ENCODE peak calls at places on chromosomes 12 and 14, in six cellular contexts. O is activated CD4-positive, CD25-positive, alpha-beta regulatory T cell treated with anti-CD3 and anti-CD28 coated beads, Interleukin-2, amount 50 U/mL, for 16 hours; J is MCF 10A; B is B cell; S is cortex of kidney; D is GM04503. M is an unnamed sample.

GRCh38 chr14:67851785-67852410 is 32.3 kb downstream of the RAD51B start:
- DNase-seq in O (no peak), D (no peak), J (no peak), S (no peak), B (no peak), M (no peak)

GRCh38 chr14:63543826-63544320 is 696 bp upstream of the PPP2R5E start:
- DNase-seq in O (no peak), J (peak; percentile 11), B (no peak), D (no peak), S (no peak), M (no peak)

GRCh38 chr12:93146278-93146939 is 217.3 kb upstream of the EEA1 start:
- DNase-seq in B (no peak), J (peak; percentile 60), D (no peak), O (no peak), S (no peak), M (no peak)

GRCh38 chr12:96255077-96255476 is 60.9 kb downstream of the ELK3 start:
- DNase-seq in D (peak; percentile 78), J (no peak), O (no peak), S (no peak), B (no peak), M (no peak)

GRCh38 chr12:6076776-6077700 is 47.4 kb downstream of the VWF start:
- DNase-seq in S (no peak), O (no peak), J (no peak), D (no peak), B (no peak), M (no peak)

GRCh38 chr12:104526320-104526719 is 69.6 kb downstream of the CHST11 start:
- DNase-seq in D (no peak), O (no peak), B (no peak), S (no peak), J (no peak), M (no peak)

GRCh38 chr12:27592548-27592947 is 68.5 kb downstream of the PPFIBP1 start:
- DNase-seq in S (no peak), D (peak; percentile 51), B (no peak), J (peak; percentile 88), O (no peak), M (peak; percentile 29)

GRCh38 chr14:65073605-65074201 is 28.6 kb downstream of the MAX start:
- DNase-seq in J (no peak), S (no peak), B (no peak), O (no peak), D (no peak), M (no peak)

GRCh38 chr14:69464829-69465228 is 19.7 kb upstream of the PLEKHD1 start:
- DNase-seq in O (no peak), B (no peak), S (no peak), J (no peak), D (no peak), M (no peak)

GRCh38 chr12:132872975-132873421 is 14.4 kb downstream of the CHFR start:
- DNase-seq in O (no peak), J (no peak), S (no peak), B (peak; percentile 11), D (no peak), M (no peak)

GRCh38 chr14:104341532-104342434 is 203.4 kb downstream of the KIF26A start:
- DNase-seq in S (no peak), B (no peak), D (no peak), O (no peak), J (peak; percentile 26), M (no peak)

GRCh38 chr14:67963545-67963944 is 144.0 kb downstream of the RAD51B start:
- DNase-seq in O (no peak), S (no peak), B (no peak), J (no peak), D (no peak), M (no peak)

GRCh38 chr12:72098622-72099021 is 160.0 kb downstream of the TPH2 start:
- DNase-seq in B (no peak), O (no peak), S (no peak), D (no peak), J (no peak), M (no peak)

GRCh38 chr12:112782921-112783320 is 8.6 kb upstream of the RPH3A start:
- DNase-seq in O (no peak), S (no peak), B (no peak), D (no peak), J (no peak), M (no peak)

GRCh38 chr12:109430244-109430643 is 46.9 kb downstream of the KCTD10 start:
- DNase-seq in O (no peak), D (no peak), J (no peak), S (no peak), B (no peak), M (no peak)

GRCh38 chr12:102172436-102172835 is 25.2 kb downstream of the PMCH start:
- DNase-seq in J (peak; percentile 17), B (no peak), S (no peak), O (no peak), D (peak; percentile 49), M (no peak)

GRCh38 chr14:94575730-94576585 is 5.3 kb upstream of the SERPINA5 start:
- DNase-seq in D (no peak), J (peak; percentile 61), O (no peak), S (no peak), B (no peak), M (no peak)

GRCh38 chr12:94305293-94305957 is 154.2 kb downstream of the CEP83 start:
- DNase-seq in D (peak; percentile 4), B (no peak), S (no peak), J (no peak), O (no peak), M (no peak)

GRCh38 chr14:50773632-50774541 is 57.1 kb downstream of the NIN start:
- DNase-seq in J (peak; percentile 70), S (no peak), B (peak; percentile 39), O (no peak), D (no peak), M (peak; percentile 39)

GRCh38 chr12:57549909-57550627 is at the start of gene KIF5A:
- DNase-seq in O (peak; percentile 16), B (peak; percentile 85), D (no peak), J (no peak), S (no peak), M (peak; percentile 72)

GRCh38 chr12:106205208-106206069 is 42.4 kb downstream of the CKAP4 start:
- DNase-seq in O (no peak), B (no peak), S (no peak), J (peak; percentile 43), D (no peak), M (no peak)

GRCh38 chr12:12927211-12928079 is 24.5 kb downstream of the GPRC5D start:
- DNase-seq in S (no peak), B (peak; percentile 35), D (no peak), O (no peak), J (peak; percentile 72), M (no peak)

GRCh38 chr12:40874868-40875267 is 182.6 kb downstream of the CNTN1 start:
- DNase-seq in D (no peak), J (no peak), S (no peak), O (no peak), B (no peak), M (no peak)

GRCh38 chr14:61615743-61616523 is 79.4 kb upstream of the HIF1A start:
- DNase-seq in D (no peak), J (no peak), O (no peak), B (no peak), S (no peak), M (no peak)

GRCh38 chr14:92670177-92670576 is 78.2 kb downstream of the LGMN start:
- DNase-seq in D (peak; percentile 80), B (no peak), O (no peak), J (peak; percentile 56), S (no peak), M (no peak)

GRCh38 chr12:104006929-104007328 is 41.3 kb downstream of the TDG start:
- DNase-seq in J (peak; percentile 52), D (no peak), B (no peak), S (no peak), O (no peak), M (no peak)

GRCh38 chr12:6200266-6201198 is at the start of gene CD9:
- DNase-seq in D (no peak), B (peak; percentile 83), O (no peak), S (no peak), J (peak; percentile 57), M (peak; percentile 77)

GRCh38 chr14:105911006-105911847 is 384.8 kb downstream of the TMEM121 start:
- DNase-seq in D (no peak), B (no peak), O (no peak), S (no peak), J (no peak), M (no peak)

GRCh38 chr12:42961395-42961794 is 371.8 kb upstream of the PRICKLE1 start:
- DNase-seq in S (no peak), O (no peak), D (peak; percentile 37), B (no peak), J (peak; percentile 91), M (no peak)

GRCh38 chr14:72553161-72553560 is 340.7 kb downstream of the DPF3 start:
- DNase-seq in O (no peak), S (no peak), J (peak; percentile 12), B (no peak), D (no peak), M (no peak)

GRCh38 chr12:78241472-78241871 is 410.8 kb downstream of the NAV3 start:
- DNase-seq in B (no peak), O (no peak), J (no peak), S (no peak), D (no peak), M (no peak)

GRCh38 chr14:99538275-99538674 is 57.1 kb downstream of the CCNK start:
- DNase-seq in S (no peak), O (no peak), J (no peak), D (no peak), B (no peak), M (no peak)

GRCh38 chr12:74747305-74747704 is 209.7 kb downstream of the ATXN7L3B start:
- DNase-seq in O (no peak), D (no peak), B (no peak), J (peak; percentile 22), S (no peak), M (no peak)

M was measured in GM13977.